ENCODE peak calls at places on chromosomes 12 and 14, in eight cellular contexts. P is RWPE1; O is WTC11; F is nephron progenitor cell; R is T follicular helper cell; T is left ventricle myocardium superior; A is DMS 273 treated with DMSO at 0.1 percent for 48 hours; X is activated T-helper 9 cell treated with anti-CD3 and anti-CD28 coated beads, Interleukin-2, amount 50 U/mL, for 16 hours. D is an unnamed sample.

GRCh38 chr14:80213602-80214001 is 2.3 kb upstream of the DIO2 start:
- DNase-seq in P (peak), O (peak), F (no peak), R (no peak), T (no peak), A (peak), X (no peak), D (peak)

GRCh38 chr12:56332512-56333196 is 1.1 kb downstream of the PAN2 start:
- DNase-seq in P (no peak), O (no peak), F (no peak), R (no peak), T (no peak), A (no peak), X (no peak), D (no peak)

GRCh38 chr14:26841920-26842741 is 244.3 kb upstream of the NOVA1 start:
- DNase-seq in P (peak), O (no peak), F (no peak), R (no peak), T (no peak), A (no peak), X (no peak), D (peak)

GRCh38 chr12:109927622-109928021 is 27.5 kb downstream of the TCHP start:
- DNase-seq in P (peak), O (peak), F (peak), R (peak), T (no peak), A (no peak), X (peak), D (no peak)

GRCh38 chr14:69535230-69535848 is 39.3 kb downstream of the CCDC177 start:
- DNase-seq in P (peak), O (peak), F (peak), R (no peak), T (no peak), A (peak), X (no peak), D (peak)

GRCh38 chr12:116075251-116075650 is 202.2 kb downstream of the MED13L start:
- DNase-seq in P (no peak), O (no peak), F (no peak), R (no peak), T (no peak), A (no peak), X (no peak), D (no peak)

GRCh38 chr12:49543914-49544815 is 5.3 kb downstream of the KCNH3 start:
- DNase-seq in P (no peak), O (peak), F (peak), R (no peak), T (peak), A (no peak), X (no peak), D (no peak)

GRCh38 chr14:78358631-78359030 is 188.5 kb downstream of the NRXN3 start:
- DNase-seq in P (no peak), O (no peak), F (no peak), R (no peak), T (no peak), A (no peak), X (no peak), D (no peak)

GRCh38 chr12:49984476-49984890 is 11.7 kb downstream of the AQP6 start:
- DNase-seq in P (no peak), O (no peak), F (no peak), R (no peak), T (no peak), A (no peak), X (no peak), D (no peak)